ENCODE peak calls at places on chromosome 10, in six cellular contexts. P, H, S, L, J and Z are unnamed samples.

GRCh38 chr10:110530131-110530831 is 32.6 kb downstream of the DUSP5 start:
- DNase-seq in P (peak; percentile 70), H (peak; percentile 84), S (peak; percentile 27), L (peak; percentile 64), J (no peak), Z (peak; percentile 53)

GRCh38 chr10:35554461-35555056 is 50.6 kb upstream of the GJD4 start:
- DNase-seq in P (no peak), H (no peak), S (no peak), L (no peak), J (no peak), Z (no peak)

GRCh38 chr10:76126607-76127190 is 695.3 kb downstream of the LRMDA start:
- DNase-seq in P (peak; percentile 80), H (no peak), S (no peak), L (no peak), J (no peak), Z (no peak)

GRCh38 chr10:43958071-43958432 is 309.4 kb upstream of the ZNF32 start:
- DNase-seq in P (no peak), H (no peak), S (no peak), L (no peak), J (no peak), Z (no peak)

GRCh38 chr10:47376522-47377220 is 7.4 kb downstream of the ZNF488 start:
- DNase-seq in P (no peak), H (no peak), S (no peak), L (no peak), J (no peak), Z (no peak)

GRCh38 chr10:49037187-49037586 is 78.1 kb downstream of the VSTM4 start:
- DNase-seq in P (no peak), H (no peak), S (no peak), L (no peak), J (no peak), Z (no peak)

GRCh38 chr10:71302874-71303568 is 16.0 kb upstream of the SLC29A3 start:
- DNase-seq in P (peak; percentile 56), H (no peak), S (no peak), L (no peak), J (peak; percentile 21), Z (no peak)

GRCh38 chr10:4807803-4808507 is 18.1 kb upstream of the AKR1E2 start:
- DNase-seq in P (peak; percentile 89), H (no peak), S (no peak), L (no peak), J (no peak), Z (no peak)

GRCh38 chr10:119199231-119199992 is 8.0 kb upstream of the GRK5 start:
- DNase-seq in P (peak; percentile 86), H (peak; percentile 88), S (peak; percentile 80), L (peak; percentile 49), J (peak; percentile 68), Z (no peak)

GRCh38 chr10:14039968-14040668 is 290.6 kb downstream of the FRMD4A start:
- DNase-seq in P (peak; percentile 96), H (no peak), S (no peak), L (no peak), J (no peak), Z (no peak)

GRCh38 chr10:72691470-72692056 is 380 bp upstream of the MCU start:
- DNase-seq in P (no peak), H (no peak), S (no peak), L (no peak), J (no peak), Z (no peak)

GRCh38 chr10:132518572-132519381 is 18.8 kb upstream of the INPP5A start:
- DNase-seq in P (no peak), H (no peak), S (peak; percentile 81), L (peak; percentile 83), J (no peak), Z (peak; percentile 93)
- H3K4me3 ChIP-seq in P (no peak overlapping the region), H (no peak overlapping the region), S (peak overlapping the region; percentile 25), L (peak overlapping the region; percentile 34), J (no peak overlapping the region), Z (no peak overlapping the region)

GRCh38 chr10:102418612-102419560 is at the start of gene PSD:
- DNase-seq in P (no peak), H (no peak), S (no peak), L (no peak), J (no peak), Z (no peak)
- H3K4me3 ChIP-seq in P (peak within 1 kb of the TSS; percentile 89), H (no peak within 1 kb of the TSS), S (peak within 1 kb of the TSS; percentile 95), L (peak within 1 kb of the TSS; percentile 89), J (peak within 1 kb of the TSS; percentile 93), Z (no peak within 1 kb of the TSS)

GRCh38 chr10:101464082-101464481 is 110.1 kb downstream of the BTRC start:
- DNase-seq in P (no peak), H (no peak), S (no peak), L (no peak), J (no peak), Z (no peak)

GRCh38 chr10:101464518-101465085 is 110.6 kb downstream of the BTRC start:
- DNase-seq in P (no peak), H (no peak), S (no peak), L (no peak), J (no peak), Z (no peak)

GRCh38 chr10:101466016-101466912 is 112.3 kb downstream of the BTRC start:
- DNase-seq in P (no peak), H (no peak), S (no peak), L (no peak), J (no peak), Z (no peak)

GRCh38 chr10:101468159-101468558 is 114.2 kb downstream of the BTRC start:
- DNase-seq in P (no peak), H (no peak), S (no peak), L (no peak), J (no peak), Z (peak; percentile 28)

DNA sequence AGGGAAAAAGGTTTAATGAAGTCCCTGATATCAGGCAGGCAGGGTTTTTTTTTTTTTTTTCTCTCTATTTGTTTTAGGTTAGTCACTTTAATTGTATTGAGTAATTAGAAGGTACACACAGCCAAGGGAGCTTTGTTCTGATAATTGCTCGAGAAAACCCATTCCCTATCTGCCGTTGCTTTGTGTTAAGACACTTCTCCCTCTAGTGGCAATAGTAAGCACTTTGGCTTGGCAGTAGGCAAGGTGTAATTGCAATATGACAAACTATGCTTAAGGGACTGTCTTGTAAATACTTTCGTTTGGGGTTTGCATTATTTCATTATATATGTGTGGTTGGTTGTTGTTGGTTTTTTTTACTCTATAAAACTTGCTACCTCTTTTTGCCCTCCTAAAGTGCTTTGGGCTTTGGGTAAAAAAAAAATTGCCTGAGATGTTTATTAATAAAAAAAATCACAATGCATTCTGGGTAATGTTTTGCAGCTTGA is 113.4 kb downstream of the BTRC start:
- DNase-seq in P (peak; percentile 81), H (no peak), S (peak; percentile 46), L (no peak), J (peak; percentile 52), Z (no peak)
- H3K4me3 ChIP-seq in P (no peak overlapping the region), H (no peak overlapping the region), S (no peak overlapping the region), L (no peak overlapping the region), J (no peak overlapping the region), Z (no peak overlapping the region)

GRCh38 chr10:21525367-21526183 is at the start of gene SKIDA1:
- DNase-seq in P (peak; percentile 89), H (peak; percentile 93), S (peak; percentile 88), L (peak; percentile 90), J (peak; percentile 64), Z (peak; percentile 82)

GRCh38 chr10:21523557-21524008 is 1.9 kb downstream of the SKIDA1 start:
- DNase-seq in P (peak; percentile 64), H (no peak), S (no peak), L (no peak), J (no peak), Z (no peak)

GRCh38 chr10:21524131-21524525 is 1.4 kb downstream of the SKIDA1 start:
- DNase-seq in P (no peak), H (no peak), S (no peak), L (no peak), J (no peak), Z (no peak)

GRCh38 chr10:21526184-21526951 is 886 bp upstream of the SKIDA1 start:
- DNase-seq in P (peak; percentile 88), H (peak; percentile 93), S (peak; percentile 87), L (peak; percentile 79), J (peak; percentile 55), Z (peak; percentile 84)

GRCh38 chr10:21524526-21525366 is 736 bp downstream of the SKIDA1 start:
- DNase-seq in P (peak; percentile 58), H (no peak), S (no peak), L (no peak), J (peak; percentile 20), Z (no peak)
- H3K4me3 ChIP-seq in P (peak overlapping the region; percentile 72), H (peak overlapping the region; percentile 49), S (peak overlapping the region; percentile 72), L (peak overlapping the region; percentile 64), J (peak overlapping the region; percentile 79), Z (no peak overlapping the region)

DNA sequence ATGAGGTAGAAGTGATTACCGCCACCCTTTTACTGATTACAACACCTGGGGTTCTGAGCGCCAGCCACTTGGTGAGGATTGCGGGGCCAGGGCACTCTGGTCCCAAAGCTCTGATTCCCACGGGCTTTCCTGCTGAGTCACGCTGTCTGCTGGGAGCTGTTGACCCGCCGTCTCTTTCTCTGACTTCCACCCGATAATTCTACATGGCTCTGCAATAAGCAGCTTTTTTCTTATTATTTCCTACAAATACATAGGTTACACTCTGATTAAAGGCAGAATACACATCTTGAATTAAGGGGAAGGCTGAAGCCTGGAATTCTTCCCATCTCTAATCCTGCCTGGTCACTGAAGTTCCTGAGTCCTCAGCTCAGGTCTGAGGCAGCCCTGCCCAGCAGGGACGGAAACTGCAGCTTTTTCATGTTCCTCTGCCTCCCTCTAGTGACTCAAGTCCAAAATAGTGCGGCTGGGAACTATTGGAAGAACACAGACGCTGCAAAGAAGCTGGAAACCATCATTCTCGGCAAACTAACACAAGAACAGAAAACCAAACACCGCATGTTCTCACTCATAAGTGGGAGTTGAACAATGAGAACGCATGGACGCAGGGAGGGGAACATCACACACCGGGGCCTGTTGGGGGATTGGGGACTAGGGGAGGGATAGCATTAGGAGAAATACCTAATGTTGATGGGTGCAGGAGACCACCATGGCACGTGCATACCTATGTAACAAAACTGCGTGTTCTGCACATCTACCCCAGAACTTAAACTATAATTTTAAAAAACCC is 178.3 kb downstream of the PRKCQ start:
- DNase-seq in P (peak; percentile 91), H (peak; percentile 90), S (peak; percentile 80), L (peak; percentile 83), J (peak; percentile 69), Z (peak; percentile 59)
- H3K4me3 ChIP-seq in P (peak overlapping the region; percentile 39), H (no peak overlapping the region), S (no peak overlapping the region), L (peak overlapping the region; percentile 40), J (no peak overlapping the region), Z (no peak overlapping the region)